ENCODE peak calls at places on chromosomes 11 and 22, in six cellular contexts. Q, L, D, Z, O and P are unnamed samples.

GRCh38 chr11:60281482-60281881 is 1.0 kb downstream of the MS4A4A start:
- DNase-seq in D (no peak), L (no peak), Z (no peak), O (no peak), Q (no peak), P (no peak)

GRCh38 chr11:7204778-7205177 is 46.9 kb upstream of the SYT9 start:
- DNase-seq in D (peak), O (no peak), Q (no peak), L (no peak), Z (no peak), P (no peak)

GRCh38 chr11:131875611-131876010 is 505.2 kb downstream of the NTM start:
- DNase-seq in O (no peak), Z (no peak), Q (no peak), L (no peak), D (no peak), P (no peak)

GRCh38 chr22:36977401-36977861 is 41.8 kb downstream of the TST start:
- DNase-seq in L (peak), Z (peak), O (peak), D (peak), Q (peak), P (peak)

GRCh38 chr11:68584097-68584496 is 100.2 kb upstream of the GAL start:
- DNase-seq in L (no peak), D (peak), O (peak), Z (peak), Q (no peak), P (peak)

GRCh38 chr22:25084405-25085107 is 115.1 kb upstream of the CRYBB3 start:
- DNase-seq in D (no peak), Z (no peak), Q (no peak), O (no peak), L (no peak), P (no peak)

GRCh38 chr22:22214819-22215329 is 29.7 kb upstream of the VPREB1 start:
- DNase-seq in L (no peak), Q (no peak), D (no peak), O (no peak), Z (no peak), P (no peak)

GRCh38 chr22:36773935-36774334 is 2.0 kb downstream of the IFT27 start:
- DNase-seq in D (peak), O (no peak), Z (no peak), Q (no peak), L (no peak), P (no peak)

GRCh38 chr22:26325641-26326040 is 103.4 kb upstream of the ASPHD2 start:
- DNase-seq in D (no peak), Z (no peak), Q (no peak), O (no peak), L (no peak), P (no peak)

GRCh38 chr22:25237503-25237902 is 18.1 kb downstream of the CRYBB2 start:
- DNase-seq in Z (no peak), D (no peak), Q (no peak), L (no peak), O (no peak), P (no peak)

GRCh38 chr22:28759861-28760560 is 12.5 kb upstream of the CCDC117 start:
- DNase-seq in Q (no peak), L (no peak), Z (no peak), D (no peak), O (no peak), P (no peak)

GRCh38 chr11:118295834-118296454 is 8.6 kb upstream of the CD3E start:
- DNase-seq in Q (no peak), D (peak), L (no peak), O (peak), Z (peak), P (no peak)

GRCh38 chr22:39175127-39176066 is 22.9 kb upstream of the CBX7 start:
- DNase-seq in Q (peak), Z (no peak), D (peak), O (no peak), L (no peak), P (no peak)

GRCh38 chr11:94400075-94400838 is 962 bp downstream of the GPR83 start:
- DNase-seq in Q (no peak), D (no peak), Z (no peak), L (no peak), O (no peak), P (no peak)

GRCh38 chr22:23938328-23939016 is 22.5 kb downstream of the GSTT2B start:
- DNase-seq in D (no peak), L (no peak), O (no peak), Z (no peak), Q (no peak), P (no peak)

GRCh38 chr11:2732261-2732939 is 32.6 kb upstream of the KCNQ1OT1 start:
- DNase-seq in Q (no peak), D (no peak), O (no peak), L (no peak), Z (no peak), P (no peak)

GRCh38 chr22:48209473-48210271 is 1447.2 kb downstream of the TBC1D22A start:
- DNase-seq in O (no peak), L (no peak), Z (no peak), Q (no peak), D (no peak), P (no peak)

GRCh38 chr11:103863497-103863896 is 172.9 kb upstream of the DDI1 start:
- DNase-seq in Z (no peak), L (no peak), Q (no peak), O (no peak), D (peak), P (no peak)

GRCh38 chr11:125952973-125953372 is 7.1 kb downstream of the VSIG10L2 start:
- DNase-seq in Z (no peak), D (no peak), O (no peak), L (no peak), Q (peak), P (no peak)

GRCh38 chr11:126695293-126695692 is 305.3 kb downstream of the KIRREL3 start:
- DNase-seq in O (no peak), D (no peak), Z (no peak), Q (no peak), L (no peak), P (no peak)

GRCh38 chr11:15613231-15613630 is 498.5 kb downstream of the INSC start:
- DNase-seq in Z (no peak), L (no peak), Q (no peak), D (no peak), O (no peak), P (no peak)

GRCh38 chr22:30600925-30601324 is 6.0 kb upstream of the TCN2 start:
- DNase-seq in L (no peak), D (no peak), O (no peak), Z (no peak), Q (no peak), P (no peak)

GRCh38 chr11:34583818-34584217 is 37.1 kb upstream of the EHF start:
- DNase-seq in Q (no peak), L (no peak), D (no peak), Z (no peak), O (no peak), P (no peak)

GRCh38 chr11:45754261-45754709 is 50.7 kb upstream of the SLC35C1 start:
- DNase-seq in Q (peak), D (no peak), Z (no peak), L (no peak), O (no peak), P (no peak)

GRCh38 chr22:46652930-46653331 is 32.7 kb downstream of the GRAMD4 start:
- DNase-seq in L (no peak), O (no peak), D (no peak), Q (no peak), Z (no peak), P (no peak)

GRCh38 chr22:39664485-39665200 is 94.1 kb downstream of the CACNA1I start:
- DNase-seq in Q (no peak), L (no peak), O (peak), D (no peak), Z (peak), P (no peak)

GRCh38 chr11:17511571-17511970 is 32.6 kb downstream of the USH1C start:
- DNase-seq in D (no peak), O (no peak), Z (no peak), L (no peak), Q (no peak), P (no peak)

GRCh38 chr22:46256358-46256958 is 6.4 kb upstream of the CDPF1 start:
- DNase-seq in D (peak), O (no peak), Q (no peak), L (no peak), Z (no peak), P (no peak)

GRCh38 chr11:125627236-125627910 is 2.4 kb downstream of the CHEK1 start:
- DNase-seq in Z (no peak), O (no peak), Q (no peak), D (peak), L (no peak), P (no peak)